ENCODE peak calls at places on chromosomes 7 and 10, in six cellular contexts. S is HCT116, G is astrocyte, W is H7, Y is H1, I is endodermal cell. D is an unnamed sample.

GRCh38 chr10:122163182-122164027 is 107.7 kb upstream of the BTBD16 start:
- DNase-seq in S (no peak), G (no peak), W (peak; percentile 96), Y (peak; percentile 91), I (peak; percentile 97), D (no peak)

GRCh38 chr7:139909379-139910050 is 80.5 kb downstream of the TBXAS1 start:
- DNase-seq in S (no peak), G (no peak), W (no peak), Y (no peak), I (no peak), D (no peak)

GRCh38 chr7:27560706-27561235 is 101.9 kb downstream of the HIBADH start:
- DNase-seq in S (no peak), G (peak; percentile 90), W (no peak), Y (no peak), I (no peak), D (no peak)

GRCh38 chr7:102444961-102445673 is 11.7 kb downstream of the ORAI2 start:
- DNase-seq in S (no peak), G (no peak), W (peak; percentile 13), Y (no peak), I (no peak), D (no peak)

GRCh38 chr10:128571745-128572144 is 445.5 kb upstream of the MKI67 start:
- DNase-seq in S (no peak), G (no peak), W (peak; percentile 74), Y (no peak), I (peak; percentile 76), D (no peak)

GRCh38 chr7:91894781-91895480 is 14.4 kb upstream of the MTERF1 start:
- DNase-seq in S (no peak), G (peak; percentile 79), W (no peak), Y (no peak), I (no peak), D (no peak)

GRCh38 chr10:70283445-70284399 is at the start of gene NPFFR1:
- DNase-seq in S (no peak), G (no peak), W (peak; percentile 92), Y (peak; percentile 78), I (peak; percentile 81), D (no peak)

GRCh38 chr10:131856441-131857094 is 44.2 kb upstream of the PPP2R2D start:
- DNase-seq in S (no peak), G (no peak), W (peak; percentile 48), Y (no peak), I (peak; percentile 22), D (peak; percentile 2)

GRCh38 chr10:130196511-130197487 is 60.6 kb downstream of the GLRX3 start:
- DNase-seq in S (no peak), G (no peak), W (peak; percentile 26), Y (no peak), I (no peak), D (no peak)

GRCh38 chr10:50574305-50574704 is 49.5 kb downstream of the SGMS1 start:
- DNase-seq in S (no peak), G (no peak), W (no peak), Y (no peak), I (no peak), D (no peak)

GRCh38 chr7:52897708-52898107 is 137.7 kb upstream of the POM121L12 start:
- DNase-seq in S (no peak), G (no peak), W (no peak), Y (no peak), I (no peak), D (no peak)

GRCh38 chr7:126799541-126799940 is 453.2 kb downstream of the GRM8 start:
- DNase-seq in S (no peak), G (no peak), W (no peak), Y (no peak), I (no peak), D (no peak)

GRCh38 chr7:16416289-16417282 is 4.8 kb downstream of the CRPPA start:
- DNase-seq in S (no peak), G (peak; percentile 83), W (no peak), Y (no peak), I (no peak), D (no peak)

GRCh38 chr10:50417486-50417905 is 166.2 kb upstream of the ASAH2 start:
- DNase-seq in S (no peak), G (no peak), W (peak; percentile 32), Y (no peak), I (no peak), D (no peak)

GRCh38 chr10:29535012-29535777 is 99.6 kb downstream of the SVIL start:
- DNase-seq in S (peak; percentile 16), G (peak; percentile 92), W (peak; percentile 78), Y (peak; percentile 87), I (peak; percentile 92), D (peak; percentile 63)

GRCh38 chr7:103735377-103735776 is 254.1 kb downstream of the RELN start:
- DNase-seq in S (no peak), G (peak; percentile 71), W (no peak), Y (no peak), I (no peak), D (no peak)

GRCh38 chr7:105621617-105622016 is 40.3 kb upstream of the EFCAB10 start:
- DNase-seq in S (no peak), G (peak; percentile 43), W (no peak), Y (no peak), I (no peak), D (no peak)

GRCh38 chr7:150321788-150322113 is 1.4 kb upstream of the LRRC61 start:
- DNase-seq in S (no peak), G (no peak), W (no peak), Y (no peak), I (no peak), D (no peak)

GRCh38 chr10:63434866-63435854 is 30.6 kb downstream of the JMJD1C start:
- DNase-seq in S (no peak), G (peak; percentile 10), W (no peak), Y (no peak), I (no peak), D (no peak)

GRCh38 chr7:109462171-109462570 is 892.5 kb downstream of the DNAJB9 start:
- DNase-seq in S (no peak), G (no peak), W (no peak), Y (no peak), I (no peak), D (no peak)

GRCh38 chr7:107220356-107220755 is 51.6 kb downstream of the HBP1 start:
- DNase-seq in S (no peak), G (no peak), W (no peak), Y (no peak), I (no peak), D (peak; percentile 36)

GRCh38 chr10:79049931-79050895 is 18.6 kb upstream of the ZMIZ1 start:
- DNase-seq in S (no peak), G (peak; percentile 22), W (peak; percentile 50), Y (no peak), I (peak; percentile 52), D (no peak)

GRCh38 chr10:79048639-79049550 is 19.9 kb upstream of the ZMIZ1 start:
- DNase-seq in S (no peak), G (no peak), W (peak; percentile 51), Y (no peak), I (peak; percentile 51), D (no peak)

GRCh38 chr10:79046326-79046725 is 22.4 kb upstream of the ZMIZ1 start:
- DNase-seq in S (no peak), G (no peak), W (peak; percentile 16), Y (no peak), I (peak; percentile 24), D (peak; percentile 0)

GRCh38 chr10:79046991-79047874 is 21.5 kb upstream of the ZMIZ1 start:
- DNase-seq in S (no peak), G (no peak), W (peak; percentile 39), Y (no peak), I (peak; percentile 53), D (peak; percentile 53)

GRCh38 chr10:79047875-79048638 is 20.7 kb upstream of the ZMIZ1 start:
- DNase-seq in S (no peak), G (no peak), W (peak; percentile 74), Y (no peak), I (peak; percentile 59), D (no peak)
- H3K4me3 ChIP-seq in S (no peak overlapping the region), G (no peak overlapping the region), W (no peak overlapping the region), Y (no peak overlapping the region), I (no peak overlapping the region), D (no peak overlapping the region)

GRCh38 chr10:91552260-91552659 is 80.6 kb downstream of the PPP1R3C start:
- DNase-seq in S (no peak), G (no peak), W (no peak), Y (no peak), I (no peak), D (no peak)

GRCh38 chr10:91549296-91549695 is 83.6 kb downstream of the PPP1R3C start:
- DNase-seq in S (no peak), G (no peak), W (no peak), Y (peak; percentile 1), I (no peak), D (no peak)

GRCh38 chr10:91555455-91555854 is 77.4 kb downstream of the PPP1R3C start:
- DNase-seq in S (no peak), G (no peak), W (no peak), Y (no peak), I (no peak), D (no peak)

GRCh38 chr10:91552706-91553105 is 80.2 kb downstream of the PPP1R3C start:
- DNase-seq in S (peak; percentile 2), G (no peak), W (peak; percentile 44), Y (peak; percentile 51), I (peak; percentile 65), D (peak; percentile 59)

GRCh38 chr10:91551856-91552255 is 81.0 kb downstream of the PPP1R3C start:
- DNase-seq in S (peak; percentile 16), G (peak; percentile 47), W (peak; percentile 75), Y (peak; percentile 76), I (peak; percentile 91), D (peak; percentile 66)
- H3K4me3 ChIP-seq in S (no peak overlapping the region), G (no peak overlapping the region), W (no peak overlapping the region), Y (no peak overlapping the region), I (no peak overlapping the region), D (peak overlapping the region; percentile 32)

GRCh38 chr10:120979435-120980315 is 128.5 kb downstream of the WDR11 start:
- DNase-seq in S (peak; percentile 62), G (no peak), W (peak; percentile 84), Y (peak; percentile 74), I (peak; percentile 85), D (no peak)

GRCh38 chr10:120978589-120979252 is 127.6 kb downstream of the WDR11 start:
- DNase-seq in S (no peak), G (no peak), W (no peak), Y (no peak), I (no peak), D (no peak)

GRCh38 chr10:120982507-120982906 is 131.3 kb downstream of the WDR11 start:
- DNase-seq in S (no peak), G (no peak), W (peak; percentile 64), Y (no peak), I (peak; percentile 59), D (no peak)

GRCh38 chr10:120981601-120982381 is 130.6 kb downstream of the WDR11 start:
- DNase-seq in S (no peak), G (no peak), W (peak; percentile 52), Y (no peak), I (peak; percentile 83), D (no peak)

GRCh38 chr10:120980316-120980975 is 129.3 kb downstream of the WDR11 start:
- DNase-seq in S (no peak), G (no peak), W (peak; percentile 67), Y (no peak), I (peak; percentile 71), D (no peak)
- H3K4me3 ChIP-seq in S (no peak overlapping the region), G (no peak overlapping the region), W (peak overlapping the region; percentile 39), Y (peak overlapping the region; percentile 49), I (no peak overlapping the region), D (no peak overlapping the region)

DNA sequence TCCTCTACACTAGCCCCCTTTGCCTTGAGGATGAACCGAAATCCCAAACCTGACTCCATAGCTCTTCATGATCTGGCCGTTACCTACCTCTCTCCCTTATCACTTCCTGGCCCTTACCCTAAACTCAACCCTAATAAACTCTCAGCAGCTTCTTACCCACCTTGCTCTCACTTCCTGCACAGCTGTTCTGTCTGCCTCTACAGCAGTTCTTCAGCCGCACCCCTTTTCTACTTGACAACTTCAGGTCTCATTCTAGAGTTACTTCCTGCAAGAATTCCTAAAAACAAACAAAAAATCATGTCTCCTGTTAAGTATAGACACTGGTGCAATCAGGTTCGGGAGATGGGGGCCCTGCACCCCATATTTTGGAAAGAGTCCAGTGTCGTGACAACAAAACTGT is 239.9 kb upstream of the CELF2 start:
- DNase-seq in S (no peak), G (no peak), W (no peak), Y (no peak), I (no peak), D (no peak)
- H3K4me3 ChIP-seq in S (no peak overlapping the region), G (no peak overlapping the region), W (no peak overlapping the region), Y (no peak overlapping the region), I (no peak overlapping the region), D (no peak overlapping the region)

D was measured in heart left ventricle.